ENCODE peak calls at places on chromosomes 12 and 14, in four cellular contexts. R is K562, T is GM12878, U is HepG2. X is an unnamed sample.

GRCh38 chr14:61328629-61329262 is 7.4 kb downstream of the PRKCH start:
- DNase-seq in R (no peak), T (no peak), U (no peak), X (no peak)

GRCh38 chr12:52221912-52222457 is 11.1 kb upstream of the KRT7 start:
- DNase-seq in R (peak), T (no peak), U (no peak), X (peak)

GRCh38 chr12:96773031-96773430 is 134.0 kb upstream of the NEDD1 start:
- DNase-seq in R (no peak), T (no peak), U (no peak), X (no peak)

GRCh38 chr12:102417055-102417454 is 63.3 kb downstream of the IGF1 start:
- DNase-seq in R (no peak), T (no peak), U (peak), X (no peak)

GRCh38 chr14:32197919-32198318 is 3.9 kb upstream of the RNU6-7 start:
- DNase-seq in R (no peak), T (no peak), U (no peak), X (no peak)

GRCh38 chr12:50333441-50333840 is 50.1 kb upstream of the LIMA1 start:
- DNase-seq in R (no peak), T (no peak), U (no peak), X (no peak)

GRCh38 chr14:24277606-24278321 is 6.4 kb upstream of the RABGGTA start:
- DNase-seq in R (no peak), T (no peak), U (no peak), X (no peak)

GRCh38 chr12:101935769-101936741 is 58.7 kb downstream of the DRAM1 start:
- DNase-seq in R (no peak), T (peak), U (no peak), X (no peak)

GRCh38 chr12:89384750-89385273 is 32.5 kb upstream of the DUSP6 start:
- DNase-seq in R (no peak), T (no peak), U (no peak), X (no peak)

GRCh38 chr12:89383235-89384049 is 31.1 kb upstream of the DUSP6 start:
- DNase-seq in R (no peak), T (no peak), U (peak), X (no peak)

GRCh38 chr12:89385965-89386537 is 33.8 kb upstream of the DUSP6 start:
- DNase-seq in R (no peak), T (no peak), U (peak), X (no peak)

GRCh38 chr12:89382366-89382765 is 30.1 kb upstream of the DUSP6 start:
- DNase-seq in R (no peak), T (no peak), U (no peak), X (no peak)

DNA sequence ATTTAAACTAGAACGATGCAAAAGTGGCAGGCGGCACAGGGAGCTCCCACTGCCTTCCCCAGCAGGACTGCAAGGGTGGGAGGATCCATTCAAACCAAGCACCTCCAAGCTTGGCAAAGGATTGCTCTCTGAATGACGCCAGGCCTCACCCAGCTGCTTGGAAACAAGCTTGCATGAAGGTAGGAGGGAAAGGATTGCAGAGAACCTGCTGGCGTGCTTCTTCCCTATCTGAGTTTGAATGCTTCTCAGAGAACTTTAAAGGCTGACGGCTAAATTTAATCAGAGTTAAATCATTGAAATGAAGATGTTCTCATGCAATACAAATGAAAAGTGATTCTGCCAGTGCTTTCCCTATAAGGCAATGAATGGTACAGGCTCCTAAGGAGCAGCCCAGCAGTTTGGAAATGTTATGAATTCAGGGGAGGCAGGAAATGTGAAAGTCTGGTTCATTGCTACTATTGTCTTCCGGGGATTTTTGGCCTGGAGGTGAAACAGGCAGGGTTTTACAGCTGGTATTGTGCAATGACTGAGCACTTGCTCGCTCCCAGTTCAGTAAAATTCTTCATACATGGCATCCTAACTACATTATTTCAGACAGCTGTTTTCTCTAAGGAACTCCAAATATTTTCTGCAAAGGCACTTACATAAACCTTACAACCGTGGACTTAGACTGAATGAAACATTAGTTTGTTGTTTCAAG is 31.9 kb upstream of the DUSP6 start:
- DNase-seq in R (no peak), T (no peak), U (peak), X (no peak)
- TF ChIP-seq TARDBP in R (no peak), T (no peak), U (peak), X (no peak)

DNA sequence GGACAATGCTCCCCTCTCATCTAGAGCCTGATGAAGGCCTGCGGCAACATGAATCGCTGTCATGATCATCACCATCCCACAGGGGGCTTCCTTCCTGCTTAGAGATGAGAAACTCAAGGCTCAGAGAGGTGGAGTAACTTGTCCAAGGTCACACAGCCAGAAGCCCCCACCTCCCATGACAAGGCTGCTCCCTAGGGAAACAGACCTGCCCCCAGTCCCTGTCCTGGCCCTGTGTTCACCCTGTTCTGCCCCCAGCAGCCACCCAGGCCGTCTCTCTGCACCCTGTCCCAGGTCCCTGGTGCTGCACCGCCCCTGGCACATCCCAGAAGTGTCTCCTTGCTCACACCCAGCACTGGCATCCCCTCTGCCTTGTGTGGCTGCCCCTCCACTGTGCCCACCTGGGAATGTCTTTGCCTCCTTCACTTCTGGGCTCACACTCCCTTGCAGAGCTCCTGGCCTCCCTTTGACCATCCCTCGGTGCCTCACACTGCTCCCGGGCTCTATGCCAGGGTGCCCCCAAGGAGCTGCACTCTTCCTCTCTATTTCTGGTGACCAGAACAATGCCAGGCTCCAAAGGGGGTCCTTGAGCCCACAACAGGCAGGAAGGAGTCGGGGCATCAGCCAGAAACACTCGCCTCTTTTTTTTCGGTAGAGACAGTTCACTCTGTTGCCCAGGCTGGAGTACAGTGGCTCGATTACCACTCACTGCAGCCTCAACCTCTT is 70.5 kb downstream of the BCL11B start:
- DNase-seq in R (no peak), T (no peak), U (no peak), X (peak)
- TF ChIP-seq BHLHE40 in R (no peak), T (no peak), U (no peak), X (no peak)

GRCh38 chr14:99515301-99516155 is 34.3 kb downstream of the CCNK start:
- DNase-seq in R (no peak), T (no peak), U (no peak), X (no peak)
- TF ChIP-seq TARDBP in R (no peak), T (no peak), U (no peak), X (no peak)

GRCh38 chr12:49251357-49251756 is 13.5 kb upstream of the TUBA1C start:
- DNase-seq in R (no peak), T (no peak), U (no peak), X (no peak)
- TF ChIP-seq BHLHE40 in R (no peak), T (no peak), U (no peak), X (no peak)

DNA sequence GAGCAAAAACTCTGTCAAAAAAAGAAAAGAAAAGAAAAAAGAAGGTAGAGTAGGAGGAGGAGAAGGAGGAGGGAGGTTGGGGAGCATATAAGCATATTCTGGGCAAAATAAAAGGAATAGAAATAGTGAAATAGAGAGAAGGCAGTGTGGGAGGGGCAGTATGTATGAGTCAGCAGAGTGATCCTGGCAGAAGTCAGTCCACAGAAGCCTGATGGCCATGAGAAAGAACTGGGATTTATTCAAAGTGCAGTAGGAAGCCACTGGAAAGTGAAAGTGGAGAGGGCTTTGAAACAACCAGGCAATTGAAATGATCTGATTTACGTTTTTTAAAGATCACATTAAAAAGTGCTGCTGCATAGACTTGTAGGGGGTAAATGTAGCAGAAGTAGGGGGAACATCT is 368.6 kb upstream of the USP15 start:
- DNase-seq in R (no peak), T (no peak), U (no peak), X (no peak)
- TF ChIP-seq TARDBP in R (no peak), T (no peak), U (no peak), X (no peak)

GRCh38 chr12:1662761-1663439 is 28.0 kb upstream of the ADIPOR2 start:
- DNase-seq in R (peak), T (no peak), U (no peak), X (peak)
- TF ChIP-seq BHLHE40 in R (no peak), T (no peak), U (no peak), X (no peak)

GRCh38 chr14:102319351-102320032 is at the start of gene ZNF839:
- DNase-seq in R (peak), T (no peak), U (peak), X (peak)

GRCh38 chr14:102318781-102319276 is 717 bp upstream of the ZNF839 start:
- DNase-seq in R (no peak), T (no peak), U (no peak), X (no peak)

GRCh38 chr14:102316048-102316745 is 3.3 kb upstream of the ZNF839 start:
- DNase-seq in R (no peak), T (no peak), U (peak), X (no peak)

GRCh38 chr14:102316746-102317563 is 2.6 kb upstream of the ZNF839 start:
- DNase-seq in R (peak), T (peak), U (peak), X (peak)

GRCh38 chr14:102317564-102318248 is 1.8 kb upstream of the ZNF839 start:
- DNase-seq in R (no peak), T (no peak), U (peak), X (no peak)
- TF ChIP-seq TARDBP in R (no peak), T (no peak), U (no peak), X (no peak)

GRCh38 chr12:67377541-67377940 is 108.4 kb downstream of the CAND1 start:
- DNase-seq in R (no peak), T (no peak), U (no peak), X (no peak)
- TF ChIP-seq BHLHE40 in R (no peak), T (no peak), U (no peak), X (no peak)

GRCh38 chr12:117188961-117189724 is 1.1 kb downstream of the FBXO21 start:
- DNase-seq in R (no peak), T (no peak), U (no peak), X (no peak)
- TF ChIP-seq TARDBP in R (no peak), T (no peak), U (no peak), X (no peak)

X was measured in HEK293T.